ENCODE peak calls at places on chromosomes 1 and 21, in ten cellular contexts. R is lower lobe of right lung; M is AG04450; S is uterus; A is tibial artery; E is cardiac muscle cell; I is CD8-positive, alpha-beta T cell; G is fibroblast of lung; U is right lobe of liver; X is psoas muscle. L is an unnamed sample. For H3K9me3, the result is how much of the 10 kb centered on the place peaks cover.

GRCh38 chr1:55554611-55555010 is 339.4 kb upstream of the USP24 start:
- DNase-seq in R (no peak), M (no peak), S (no peak), A (no peak), E (no peak), I (no peak), G (no peak), U (no peak), X (no peak), L (no peak)

GRCh38 chr21:46161800-46162592 is 6.6 kb upstream of the FTCD start:
- DNase-seq in R (no peak), M (no peak), S (peak), A (peak), E (no peak), I (no peak), G (no peak), U (no peak), X (peak), L (no peak)

GRCh38 chr21:39644069-39644468 is 31.3 kb downstream of the B3GALT5 start:
- DNase-seq in R (no peak), M (no peak), S (no peak), A (no peak), E (no peak), I (no peak), G (no peak), U (no peak), X (no peak), L (no peak)

GRCh38 chr1:17060129-17060868 is 6.5 kb upstream of the SDHB start:
- DNase-seq in R (no peak), M (no peak), S (no peak), A (peak), E (no peak), I (no peak), G (no peak), U (no peak), X (no peak), L (no peak)

GRCh38 chr1:29592261-29592615 is 355.9 kb downstream of the PTPRU start:
- DNase-seq in R (no peak), M (no peak), S (no peak), A (no peak), E (no peak), I (no peak), G (no peak), U (no peak), X (no peak), L (no peak)

GRCh38 chr1:87986154-87986914 is 657.7 kb downstream of the LMO4 start:
- DNase-seq in R (no peak), M (no peak), S (no peak), A (no peak), E (no peak), I (no peak), G (no peak), U (no peak), X (no peak), L (no peak)

GRCh38 chr1:227062306-227062705 is 122.2 kb downstream of the COQ8A start:
- DNase-seq in R (no peak), M (no peak), S (no peak), A (no peak), E (no peak), I (no peak), G (no peak), U (no peak), X (no peak), L (no peak)

GRCh38 chr1:2307206-2307605 is 79.1 kb downstream of the SKI start:
- DNase-seq in R (no peak), M (no peak), S (no peak), A (no peak), E (no peak), I (no peak), G (no peak), U (no peak), X (no peak), L (no peak)

GRCh38 chr1:93692983-93693591 is 11.4 kb upstream of the BCAR3 start:
- DNase-seq in R (no peak), M (no peak), S (no peak), A (no peak), E (no peak), I (no peak), G (peak), U (no peak), X (no peak), L (peak)

GRCh38 chr1:184062640-184063280 is 11.2 kb downstream of the TSEN15 start:
- DNase-seq in R (no peak), M (no peak), S (no peak), A (no peak), E (no peak), I (no peak), G (peak), U (no peak), X (no peak), L (no peak)

GRCh38 chr1:184065559-184065958 is 14.0 kb downstream of the TSEN15 start:
- DNase-seq in R (no peak), M (no peak), S (no peak), A (no peak), E (no peak), I (no peak), G (no peak), U (no peak), X (no peak), L (no peak)

GRCh38 chr1:184059887-184060286 is 8.4 kb downstream of the TSEN15 start:
- DNase-seq in R (no peak), M (no peak), S (no peak), A (no peak), E (no peak), I (no peak), G (no peak), U (no peak), X (no peak), L (no peak)

GRCh38 chr1:184060316-184060715 is 8.8 kb downstream of the TSEN15 start:
- DNase-seq in R (no peak), M (no peak), S (no peak), A (no peak), E (no peak), I (no peak), G (peak), U (no peak), X (no peak), L (peak)

DNA sequence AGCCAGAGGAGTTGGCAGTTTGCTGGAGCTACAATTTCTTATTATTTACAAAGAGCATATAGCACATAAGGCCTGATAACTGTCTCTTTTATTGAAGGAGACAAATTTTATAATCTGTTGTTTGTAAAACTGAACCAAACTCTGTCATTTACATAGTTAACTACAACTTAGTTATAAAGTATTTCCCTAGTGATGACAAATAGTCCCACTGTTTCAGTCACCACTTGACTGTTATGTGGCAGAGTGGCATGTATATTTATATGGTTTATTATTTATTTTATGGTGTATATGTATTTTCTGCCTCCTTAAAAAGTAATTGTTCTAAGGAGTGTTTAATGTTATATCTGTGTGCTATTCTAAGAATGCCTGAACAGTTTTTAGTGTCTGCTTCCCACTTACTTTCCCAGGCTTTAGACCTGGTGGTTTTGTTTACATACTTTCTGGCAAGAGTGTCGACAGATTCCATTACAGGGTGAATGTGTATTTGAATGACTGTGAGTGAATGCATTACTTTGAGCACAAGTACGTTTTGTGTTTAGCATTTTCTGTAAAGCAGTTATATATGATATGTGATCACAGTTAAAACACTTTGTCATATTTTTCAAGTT is 10.0 kb downstream of the TSEN15 start:
- DNase-seq in R (no peak), M (peak), S (no peak), A (no peak), E (peak), I (no peak), G (peak), U (no peak), X (no peak), L (peak)
- TF ChIP-seq CTCF in R (no peak), M (no peak), S (no peak), A (no peak), E (no peak), I (no peak), G (no peak), U (no peak), X (no peak), L (no peak)

GRCh38 chr1:240245629-240246020 is 153.9 kb downstream of the FMN2 start:
- DNase-seq in R (no peak), M (no peak), S (no peak), A (no peak), E (no peak), I (no peak), G (no peak), U (no peak), X (no peak), L (no peak)

GRCh38 chr1:240242601-240243144 is 151.0 kb downstream of the FMN2 start:
- DNase-seq in R (no peak), M (peak), S (no peak), A (no peak), E (no peak), I (no peak), G (peak), U (no peak), X (no peak), L (peak)

GRCh38 chr1:240247899-240248298 is 156.2 kb downstream of the FMN2 start:
- DNase-seq in R (no peak), M (no peak), S (no peak), A (no peak), E (no peak), I (no peak), G (no peak), U (no peak), X (no peak), L (no peak)

GRCh38 chr1:240241278-240241677 is 149.6 kb downstream of the FMN2 start:
- DNase-seq in R (no peak), M (no peak), S (no peak), A (no peak), E (no peak), I (no peak), G (no peak), U (no peak), X (no peak), L (no peak)

GRCh38 chr1:240244968-240245628 is 153.4 kb downstream of the FMN2 start:
- DNase-seq in R (no peak), M (peak), S (no peak), A (no peak), E (no peak), I (no peak), G (peak), U (no peak), X (no peak), L (peak)
- H3K4me3 ChIP-seq in R (no peak), M (no peak), S (no peak), A (no peak), E (no peak), I (no peak), G (no peak), U (no peak), X (no peak), L (no peak)

GRCh38 chr1:19307804-19308508 is 4.0 kb downstream of the AKR7A2 start:
- DNase-seq in R (no peak), M (no peak), S (no peak), A (no peak), E (no peak), I (no peak), G (no peak), U (no peak), X (no peak), L (no peak)

GRCh38 chr1:19308509-19308907 is 3.4 kb downstream of the AKR7A2 start:
- DNase-seq in R (no peak), M (no peak), S (no peak), A (no peak), E (no peak), I (no peak), G (no peak), U (peak), X (no peak), L (no peak)

GRCh38 chr1:19309123-19309813 is 2.7 kb downstream of the AKR7A2 start:
- DNase-seq in R (no peak), M (peak), S (no peak), A (no peak), E (no peak), I (no peak), G (peak), U (no peak), X (no peak), L (peak)

GRCh38 chr1:19305880-19306279 is 6.1 kb downstream of the AKR7A2 start:
- DNase-seq in R (no peak), M (no peak), S (no peak), A (no peak), E (no peak), I (no peak), G (no peak), U (no peak), X (no peak), L (no peak)

DNA sequence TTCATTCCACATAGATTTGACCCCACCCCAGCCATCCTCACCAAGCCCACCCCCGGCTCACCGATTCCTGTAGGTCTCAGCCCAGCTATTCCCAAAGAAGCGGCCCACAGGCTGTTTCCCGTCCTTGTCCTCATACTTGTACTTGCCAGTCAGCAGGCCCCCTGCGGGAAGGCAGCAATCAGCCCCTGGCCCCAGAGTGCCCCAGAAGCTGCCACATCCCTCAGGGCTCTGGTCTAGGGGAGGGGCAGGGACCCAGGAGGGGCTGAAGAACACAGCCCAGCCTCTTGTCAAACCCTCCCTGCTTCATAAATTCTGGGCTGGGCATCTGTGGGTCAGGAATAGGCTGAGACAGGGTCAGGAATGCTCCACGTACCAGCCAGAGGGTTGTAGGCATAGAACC is 5.0 kb downstream of the AKR7A2 start:
- DNase-seq in R (no peak), M (no peak), S (no peak), A (no peak), E (no peak), I (no peak), G (no peak), U (no peak), X (no peak), L (no peak)
- H3K9me3 ChIP-seq in R (under half), M (under half), S (under half), A (under half), E (under half), I (under half), G (under half), U (under half), X (under half), L (under half)

GRCh38 chr1:45842786-45843185 is 39.4 kb downstream of the MAST2 start:
- DNase-seq in R (no peak), M (no peak), S (no peak), A (no peak), E (no peak), I (no peak), G (no peak), U (no peak), X (no peak), L (no peak)

GRCh38 chr1:45848097-45848496 is 44.7 kb downstream of the MAST2 start:
- DNase-seq in R (no peak), M (no peak), S (no peak), A (no peak), E (no peak), I (no peak), G (no peak), U (no peak), X (no peak), L (no peak)

GRCh38 chr1:45840704-45841103 is 37.3 kb downstream of the MAST2 start:
- DNase-seq in R (no peak), M (no peak), S (no peak), A (no peak), E (peak), I (no peak), G (no peak), U (no peak), X (peak), L (no peak)

GRCh38 chr1:45846931-45847330 is 43.5 kb downstream of the MAST2 start:
- DNase-seq in R (no peak), M (no peak), S (no peak), A (no peak), E (no peak), I (no peak), G (peak), U (no peak), X (no peak), L (peak)

GRCh38 chr1:45843474-45843905 is 40.1 kb downstream of the MAST2 start:
- DNase-seq in R (no peak), M (no peak), S (no peak), A (no peak), E (no peak), I (no peak), G (peak), U (no peak), X (no peak), L (peak)
- TF ChIP-seq CTCF in R (no peak), M (peak), S (peak), A (no peak), E (peak), I (no peak), G (no peak), U (peak), X (peak), L (peak)

DNA sequence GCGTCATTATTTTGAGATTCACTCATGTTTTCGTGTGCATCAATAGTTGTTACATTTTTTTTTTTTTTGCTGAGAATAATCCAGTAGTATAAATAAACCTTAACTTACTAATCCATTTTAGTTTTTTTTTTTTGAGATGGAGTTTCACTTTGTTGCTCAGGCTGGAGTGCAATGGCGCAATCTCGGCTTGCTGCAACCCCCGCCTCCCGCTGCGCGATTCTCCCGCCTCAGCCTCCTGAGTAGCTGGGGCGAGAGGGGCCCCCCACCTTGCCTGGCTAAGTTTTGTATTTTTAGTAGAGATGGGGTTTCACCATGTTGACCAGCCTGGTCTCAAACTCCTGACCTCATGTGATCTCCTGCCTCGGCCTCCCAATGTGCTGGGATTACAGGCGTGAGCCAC is 66.0 kb downstream of the CTH start:
- DNase-seq in R (no peak), M (no peak), S (no peak), A (no peak), E (no peak), I (no peak), G (no peak), U (no peak), X (no peak), L (no peak)
- H3K4me3 ChIP-seq in R (no peak), M (no peak), S (no peak), A (no peak), E (no peak), I (no peak), G (no peak), U (no peak), X (no peak), L (no peak)

DNA sequence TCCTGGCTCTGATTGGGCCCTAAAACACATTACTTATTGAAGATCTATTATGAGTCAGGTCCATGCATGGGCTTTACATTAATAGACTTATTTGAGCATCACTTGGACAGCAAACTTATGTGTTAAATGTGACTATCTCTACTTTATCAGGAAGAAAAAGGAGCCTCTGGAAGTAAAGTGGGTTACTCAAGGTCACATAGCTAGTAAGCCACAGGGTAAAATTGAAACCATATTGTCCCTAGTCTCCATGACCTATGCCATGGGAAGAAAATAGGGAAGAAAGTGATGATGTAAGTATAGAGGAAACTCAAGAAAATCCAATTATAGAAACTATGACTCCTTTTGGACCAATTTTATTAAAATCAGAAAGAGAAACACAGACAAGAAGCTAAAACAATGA is 555.3 kb downstream of the NUF2 start:
- DNase-seq in R (no peak), M (no peak), S (no peak), A (no peak), E (no peak), I (no peak), G (peak), U (no peak), X (no peak), L (peak)
- H3K9me3 ChIP-seq in R (under half), M (under half), S (under half), A (under half), E (under half), I (under half), G (under half), U (under half), X (under half), L (under half)

DNA sequence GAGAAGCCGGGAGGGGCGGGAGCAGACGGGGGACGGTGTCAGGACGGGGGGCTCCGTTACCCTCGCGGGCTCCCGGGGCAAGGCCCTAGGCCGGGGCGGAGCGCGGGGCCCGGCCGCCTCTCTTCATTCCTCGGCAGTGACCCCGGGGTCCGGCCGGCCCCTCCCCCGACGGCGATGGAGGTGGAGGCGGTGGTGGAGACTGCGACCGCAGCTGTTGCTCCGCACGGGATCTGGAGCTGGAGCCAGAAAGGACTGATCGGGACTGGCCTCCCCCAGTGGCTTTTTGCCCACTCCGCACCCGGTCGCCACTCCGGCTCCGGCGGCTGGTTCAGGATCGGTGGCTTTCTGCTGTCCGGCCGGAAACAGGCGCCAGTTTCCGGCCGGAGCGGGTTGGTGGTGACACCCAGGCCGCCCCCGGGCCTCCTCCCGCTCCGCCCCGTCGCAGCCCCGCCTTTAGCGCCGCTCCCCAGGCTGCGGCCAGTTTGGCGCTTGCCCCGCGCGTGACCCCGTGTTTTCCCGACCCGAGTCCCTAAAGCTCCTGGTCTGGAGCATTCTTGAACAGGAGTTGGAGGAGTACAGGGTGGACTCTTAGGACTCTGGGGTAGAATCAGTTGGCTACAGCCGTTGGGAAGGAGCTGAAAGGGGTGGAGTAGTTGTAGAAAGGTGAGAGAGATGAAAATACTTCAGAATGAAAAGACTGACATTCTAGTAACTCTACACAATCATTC is at the start of gene OTUD7B:
- DNase-seq in R (peak), M (peak), S (peak), A (peak), E (peak), I (peak), G (peak), U (peak), X (peak), L (peak)
- TF ChIP-seq CTCF in R (no peak), M (no peak), S (no peak), A (no peak), E (no peak), I (no peak), G (no peak), U (no peak), X (peak), L (no peak)

GRCh38 chr1:10339815-10340214 is 59.0 kb upstream of the PGD start:
- DNase-seq in R (no peak), M (no peak), S (peak), A (no peak), E (peak), I (no peak), G (peak), U (no peak), X (no peak), L (peak)

GRCh38 chr1:10337436-10337835 is 61.4 kb upstream of the PGD start:
- DNase-seq in R (no peak), M (no peak), S (no peak), A (no peak), E (no peak), I (no peak), G (no peak), U (no peak), X (no peak), L (no peak)

GRCh38 chr1:10338611-10339010 is 60.3 kb upstream of the PGD start:
- DNase-seq in R (no peak), M (no peak), S (no peak), A (no peak), E (no peak), I (no peak), G (no peak), U (no peak), X (no peak), L (no peak)

GRCh38 chr1:10339036-10339567 is 59.8 kb upstream of the PGD start:
- DNase-seq in R (no peak), M (no peak), S (no peak), A (no peak), E (no peak), I (no peak), G (no peak), U (no peak), X (no peak), L (no peak)

GRCh38 chr1:10338047-10338446 is 60.8 kb upstream of the PGD start:
- DNase-seq in R (no peak), M (no peak), S (peak), A (no peak), E (peak), I (peak), G (peak), U (no peak), X (peak), L (peak)
- H3K4me3 ChIP-seq in R (no peak), M (no peak), S (no peak), A (no peak), E (no peak), I (no peak), G (no peak), U (no peak), X (no peak), L (no peak)